ENCODE peak calls at places on chromosome 21, in four cellular contexts. H, T, S and M are unnamed samples.

GRCh38 chr21:33937146-33937545 is 21.5 kb upstream of the ATP5PO start:
- DNase-seq in S (no peak), H (no peak), T (no peak), M (no peak)

GRCh38 chr21:17921579-17922530 is 102.7 kb upstream of the C21orf91 start:
- DNase-seq in S (no peak), T (peak; percentile 87), H (peak; percentile 44), M (no peak)

GRCh38 chr21:44353200-44353970 is at the start of gene TRPM2:
- DNase-seq in H (peak; percentile 50), S (peak; percentile 80), T (peak; percentile 56), M (no peak)

GRCh38 chr21:32347887-32348450 is 44.8 kb downstream of the URB1 start:
- DNase-seq in S (no peak), H (no peak), T (no peak), M (no peak)

GRCh38 chr21:43340491-43341348 is 86.2 kb downstream of the SIK1 start:
- DNase-seq in T (peak; percentile 91), H (no peak), S (no peak), M (no peak)

GRCh38 chr21:44943686-44944550 is 4.1 kb downstream of the SLX9 start:
- DNase-seq in H (no peak), T (no peak), S (no peak), M (peak; percentile 38)

GRCh38 chr21:26194811-26195251 is 24.3 kb upstream of the APP start:
- DNase-seq in H (no peak), S (no peak), T (no peak), M (no peak)

GRCh38 chr21:36734367-36735200 is 35.7 kb downstream of the SIM2 start:
- DNase-seq in H (no peak), T (no peak), S (no peak), M (no peak)

GRCh38 chr21:43866659-43867331 is 1.8 kb downstream of the AGPAT3 start:
- DNase-seq in T (no peak), H (no peak), S (no peak), M (no peak)

GRCh38 chr21:16597768-16598167 is 868.0 kb downstream of the USP25 start:
- DNase-seq in T (no peak), S (no peak), H (no peak), M (no peak)

GRCh38 chr21:44497641-44498243 is 42.3 kb downstream of the KRTAP10-1 start:
- DNase-seq in H (peak; percentile 61), S (no peak), T (peak; percentile 37), M (no peak)

GRCh38 chr21:33111577-33111976 is 41.6 kb downstream of the OLIG1 start:
- DNase-seq in H (no peak), T (no peak), S (no peak), M (no peak)

GRCh38 chr21:37757631-37758376 is 158.5 kb downstream of the KCNJ6 start:
- DNase-seq in T (no peak), H (no peak), S (no peak), M (no peak)

GRCh38 chr21:37006521-37007291 is at the start of gene RIPPLY3:
- DNase-seq in T (peak; percentile 45), S (no peak), H (no peak), M (no peak)

GRCh38 chr21:42991992-42992740 is 17.8 kb downstream of the PKNOX1 start:
- DNase-seq in H (peak; percentile 41), S (peak; percentile 56), T (peak; percentile 95), M (no peak)

GRCh38 chr21:31726407-31726806 is 5.5 kb downstream of the SCAF4 start:
- DNase-seq in H (no peak), S (no peak), T (no peak), M (no peak)

GRCh38 chr21:43325968-43326367 is 101.0 kb downstream of the SIK1 start:
- DNase-seq in T (no peak), S (no peak), H (no peak), M (no peak)

DNA sequence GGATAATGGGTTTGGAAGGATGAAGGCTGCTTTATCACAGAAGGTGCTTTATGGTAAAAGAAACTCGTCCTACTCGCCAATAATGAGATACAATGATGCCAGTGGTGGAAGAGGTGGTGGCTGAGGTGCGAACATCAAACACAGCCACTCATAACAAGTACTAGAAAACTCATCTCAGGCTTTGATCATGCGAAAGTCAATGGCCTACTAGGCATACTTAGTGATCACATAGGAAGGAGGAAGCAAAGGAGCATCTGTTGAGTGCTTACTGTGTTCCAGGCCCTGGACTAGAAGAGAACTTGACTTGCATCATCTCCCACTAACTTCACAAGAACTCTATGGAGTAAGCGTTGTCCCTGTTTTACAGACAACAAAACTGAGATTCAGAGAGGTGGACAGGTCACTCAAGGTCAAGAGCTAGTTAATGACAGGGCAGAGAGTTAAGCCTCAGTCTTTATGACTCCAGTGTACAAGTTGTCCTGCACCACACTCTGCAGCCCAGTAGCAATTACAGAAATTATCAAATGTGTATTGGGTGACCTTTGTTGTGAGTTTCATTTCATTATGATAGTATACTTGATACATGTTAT is 33.6 kb downstream of the RUNX1 start:
- DNase-seq in S (no peak), H (no peak), T (no peak), M (no peak)
- H3K27ac ChIP-seq in S (no peak overlapping the region), H (no peak overlapping the region), T (no peak overlapping the region), M (no peak overlapping the region)

GRCh38 chr21:41499920-41500319 is 8.0 kb downstream of the TMPRSS2 start:
- DNase-seq in T (no peak), S (no peak), H (no peak), M (no peak)
- H3K4me1 ChIP-seq in T (no peaks in the 10 kb centered on the region), S (peaks cover 15% of the 10 kb centered on the region), H (no peaks in the 10 kb centered on the region), M (no peaks in the 10 kb centered on the region)

GRCh38 chr21:29332461-29333354 is 34.0 kb downstream of the BACH1 start:
- DNase-seq in S (no peak), H (no peak), T (peak; percentile 57), M (no peak)

GRCh38 chr21:29333355-29333746 is 34.6 kb downstream of the BACH1 start:
- DNase-seq in H (no peak), T (no peak), S (no peak), M (no peak)

GRCh38 chr21:29338256-29338655 is 39.5 kb downstream of the BACH1 start:
- DNase-seq in H (no peak), S (no peak), T (no peak), M (no peak)

GRCh38 chr21:29334717-29335428 is 36.2 kb downstream of the BACH1 start:
- DNase-seq in H (no peak), S (no peak), T (peak; percentile 87), M (no peak)

DNA sequence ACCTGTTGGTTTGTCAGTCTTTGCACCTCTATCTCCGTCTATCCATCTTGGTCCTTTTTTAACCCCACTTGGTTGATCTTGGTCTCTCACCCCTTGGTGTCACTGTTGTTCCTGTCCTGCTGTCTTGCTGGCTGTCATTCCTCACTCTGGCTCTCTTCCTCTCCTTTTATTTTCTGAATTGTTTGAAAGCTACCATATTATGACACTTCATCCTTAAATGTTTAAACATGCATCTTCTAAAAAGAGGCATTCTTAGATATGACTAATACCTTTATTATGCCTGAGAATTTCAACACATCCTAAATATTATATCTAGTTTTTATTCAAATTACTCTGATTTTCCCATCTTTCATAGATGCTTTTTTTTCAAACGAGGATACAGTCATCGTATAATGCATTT is 37.0 kb downstream of the BACH1 start:
- DNase-seq in T (peak; percentile 38), S (no peak), H (no peak), M (no peak)
- H3K27ac ChIP-seq in T (no peak overlapping the region), S (no peak overlapping the region), H (no peak overlapping the region), M (no peak overlapping the region)

GRCh38 chr21:46027855-46028493 is 46.4 kb downstream of the COL6A1 start:
- DNase-seq in T (peak; percentile 84), S (no peak), H (peak; percentile 65), M (no peak)
- H3K4me1 ChIP-seq in T (peaks cover 23% of the 10 kb centered on the region), S (no peaks in the 10 kb centered on the region), H (peaks cover 7% of the 10 kb centered on the region), M (no peaks in the 10 kb centered on the region)